ENCODE peak calls at places on chromosomes 4 and X, in six cellular contexts. K is stimulated activated CD4-positive, alpha-beta T cell treated with anti-CD3 and anti-CD28 coated beads, Interleukin-4, amount 100 ng/mL, for 4 hours; A is HS-5; W is globus pallidus; R is A549; P is LHCN-M2. O is an unnamed sample.
A peak's percentile ranks its signal among the peaks of the same experiment; 100 is the strongest.

GRCh38 chrX:20237864-20238263 is 28.8 kb downstream of the RPS6KA3 start:
- DNase-seq in A (no peak), W (no peak), R (no peak), K (no peak), P (no peak), O (no peak)

GRCh38 chrX:7889680-7890079 is 37.5 kb downstream of the PNPLA4 start:
- DNase-seq in A (peak; percentile 10), R (no peak), K (no peak), P (no peak), W (no peak), O (no peak)

GRCh38 chr4:26237916-26238315 is 82.9 kb upstream of the RBPJ start:
- DNase-seq in A (no peak), W (no peak), R (no peak), P (peak; percentile 91), K (no peak), O (no peak)

GRCh38 chrX:100680756-100681155 is 36.8 kb downstream of the SRPX2 start:
- DNase-seq in K (no peak), A (no peak), W (no peak), R (no peak), P (no peak), O (no peak)

GRCh38 chr4:182447938-182448280 is 204.7 kb downstream of the TENM3 start:
- DNase-seq in A (no peak), K (no peak), R (no peak), P (no peak), W (peak; percentile 28), O (no peak)

GRCh38 chrX:110363241-110363640 is 4.6 kb downstream of the RTL9 start:
- DNase-seq in K (no peak), W (no peak), P (no peak), A (no peak), R (no peak), O (no peak)

GRCh38 chrX:149759824-149760223 is 14.0 kb upstream of the HSFX1 start:
- DNase-seq in P (no peak), R (no peak), W (no peak), A (no peak), K (no peak), O (no peak)

GRCh38 chr4:78634011-78634664 is 82.6 kb downstream of the ANXA3 start:
- DNase-seq in W (peak; percentile 86), K (no peak), A (no peak), R (no peak), P (no peak), O (no peak)

GRCh38 chrX:36909584-36909983 is 98.6 kb upstream of the FAM47C start:
- DNase-seq in P (peak; percentile 58), K (no peak), A (no peak), W (no peak), R (no peak), O (no peak)

GRCh38 chr4:10175626-10176025 is 59.0 kb upstream of the WDR1 start:
- DNase-seq in W (no peak), A (no peak), R (no peak), K (no peak), P (no peak), O (no peak)

GRCh38 chr4:142743071-142743825 is 102.9 kb downstream of the INPP4B start:
- DNase-seq in K (no peak), P (peak; percentile 10), W (no peak), A (no peak), R (no peak), O (no peak)

GRCh38 chr4:38688676-38689355 is 24.8 kb downstream of the KLF3 start:
- DNase-seq in R (no peak), P (no peak), K (no peak), A (no peak), W (no peak), O (no peak)

GRCh38 chr4:5361968-5362367 is 310.7 kb downstream of the STK32B start:
- DNase-seq in A (no peak), K (no peak), R (no peak), P (peak; percentile 19), W (no peak), O (no peak)

GRCh38 chr4:139243448-139244365 is 36.3 kb downstream of the MGARP start:
- DNase-seq in P (peak; percentile 98), K (no peak), R (no peak), A (peak; percentile 94), W (no peak), O (peak; percentile 34)

GRCh38 chr4:166324321-166324720 is 451.3 kb downstream of the TLL1 start:
- DNase-seq in W (no peak), P (peak; percentile 54), K (no peak), R (no peak), A (no peak), O (no peak)

GRCh38 chrX:45803383-45803921 is 602.8 kb upstream of the DIPK2B start:
- DNase-seq in W (no peak), A (peak; percentile 81), R (no peak), P (peak; percentile 95), K (peak; percentile 50), O (no peak)

GRCh38 chrX:21735038-21735752 is 22.7 kb downstream of the SMPX start:
- DNase-seq in A (peak; percentile 29), P (peak; percentile 67), R (no peak), W (no peak), K (no peak), O (no peak)

GRCh38 chrX:70292788-70293187 is 2.9 kb downstream of the KIF4A start:
- DNase-seq in A (no peak), W (no peak), P (peak; percentile 46), R (no peak), K (no peak), O (no peak)

O was measured in H54.